ENCODE peak calls at places on chromosome 11, in ten cellular contexts. One of them, this sample, is unnamed.

GRCh38 chr11:8021920-8022319 is 34.8 kb downstream of the EIF3F start:
- DNase-seq in tibial nerve: no peak
- DNase-seq in adrenal gland: peak
- DNase-seq in fibroblast of pulmonary artery: no peak
- DNase-seq in hepatocyte: no peak
- DNase-seq in gastrocnemius medialis: no peak
- DNase-seq in fibroblast of mammary gland: no peak
- DNase-seq in astrocyte of the spinal cord: no peak
- DNase-seq in AG04449: no peak
- DNase-seq in GM12865: no peak
- DNase-seq in this sample: no peak

GRCh38 chr11:65425105-65425970 is 2.7 kb downstream of the NEAT1 start:
- DNase-seq in tibial nerve: no peak
- DNase-seq in adrenal gland: peak
- DNase-seq in fibroblast of pulmonary artery: peak
- DNase-seq in hepatocyte: no peak
- DNase-seq in gastrocnemius medialis: no peak
- DNase-seq in fibroblast of mammary gland: peak
- DNase-seq in astrocyte of the spinal cord: peak
- DNase-seq in AG04449: no peak
- DNase-seq in GM12865: peak
- DNase-seq in this sample: no peak

GRCh38 chr11:7511405-7511804 is 2.4 kb upstream of the PPFIBP2 start:
- DNase-seq in tibial nerve: peak
- DNase-seq in adrenal gland: peak
- DNase-seq in fibroblast of pulmonary artery: no peak
- DNase-seq in hepatocyte: peak
- DNase-seq in gastrocnemius medialis: peak
- DNase-seq in fibroblast of mammary gland: no peak
- DNase-seq in astrocyte of the spinal cord: no peak
- DNase-seq in AG04449: no peak
- DNase-seq in GM12865: no peak
- DNase-seq in this sample: no peak

GRCh38 chr11:10496296-10496936 is 41.4 kb downstream of the AMPD3 start:
- DNase-seq in tibial nerve: no peak
- DNase-seq in adrenal gland: peak
- DNase-seq in fibroblast of pulmonary artery: no peak
- DNase-seq in hepatocyte: no peak
- DNase-seq in gastrocnemius medialis: no peak
- DNase-seq in fibroblast of mammary gland: no peak
- DNase-seq in astrocyte of the spinal cord: no peak
- DNase-seq in AG04449: no peak
- DNase-seq in GM12865: no peak
- DNase-seq in this sample: no peak

GRCh38 chr11:46918087-46918751 is at the start of gene LRP4:
- DNase-seq in tibial nerve: no peak
- DNase-seq in adrenal gland: no peak
- DNase-seq in fibroblast of pulmonary artery: no peak
- DNase-seq in hepatocyte: peak
- DNase-seq in gastrocnemius medialis: no peak
- DNase-seq in fibroblast of mammary gland: no peak
- DNase-seq in astrocyte of the spinal cord: no peak
- DNase-seq in AG04449: no peak
- DNase-seq in GM12865: peak
- DNase-seq in this sample: no peak

GRCh38 chr11:64767344-64768299 is 7.8 kb upstream of the PYGM start:
- DNase-seq in tibial nerve: peak
- DNase-seq in adrenal gland: peak
- DNase-seq in fibroblast of pulmonary artery: peak
- DNase-seq in hepatocyte: peak
- DNase-seq in gastrocnemius medialis: no peak
- DNase-seq in fibroblast of mammary gland: peak
- DNase-seq in astrocyte of the spinal cord: peak
- DNase-seq in AG04449: no peak
- DNase-seq in GM12865: peak
- DNase-seq in this sample: peak

GRCh38 chr11:76391039-76391438 is 9.9 kb downstream of the GVQW3 start:
- DNase-seq in tibial nerve: no peak
- DNase-seq in adrenal gland: no peak
- DNase-seq in fibroblast of pulmonary artery: no peak
- DNase-seq in hepatocyte: no peak
- DNase-seq in gastrocnemius medialis: no peak
- DNase-seq in fibroblast of mammary gland: no peak
- DNase-seq in astrocyte of the spinal cord: peak
- DNase-seq in AG04449: no peak
- DNase-seq in GM12865: no peak
- DNase-seq in this sample: no peak

GRCh38 chr11:116696381-116696941 is 76.3 kb downstream of the BUD13 start:
- DNase-seq in tibial nerve: no peak
- DNase-seq in adrenal gland: peak
- DNase-seq in fibroblast of pulmonary artery: no peak
- DNase-seq in hepatocyte: no peak
- DNase-seq in gastrocnemius medialis: no peak
- DNase-seq in fibroblast of mammary gland: peak
- DNase-seq in astrocyte of the spinal cord: peak
- DNase-seq in AG04449: no peak
- DNase-seq in GM12865: no peak
- DNase-seq in this sample: no peak

GRCh38 chr11:69071086-69071800 is 22.5 kb downstream of the TPCN2 start:
- DNase-seq in tibial nerve: no peak
- DNase-seq in adrenal gland: no peak
- DNase-seq in fibroblast of pulmonary artery: no peak
- DNase-seq in hepatocyte: no peak
- DNase-seq in gastrocnemius medialis: no peak
- DNase-seq in fibroblast of mammary gland: no peak
- DNase-seq in astrocyte of the spinal cord: no peak
- DNase-seq in AG04449: no peak
- DNase-seq in GM12865: no peak
- DNase-seq in this sample: no peak

GRCh38 chr11:3120071-3120792 is 44.9 kb downstream of the OSBPL5 start:
- DNase-seq in tibial nerve: peak
- DNase-seq in adrenal gland: no peak
- DNase-seq in fibroblast of pulmonary artery: no peak
- DNase-seq in hepatocyte: no peak
- DNase-seq in gastrocnemius medialis: no peak
- DNase-seq in fibroblast of mammary gland: no peak
- DNase-seq in astrocyte of the spinal cord: no peak
- DNase-seq in AG04449: no peak
- DNase-seq in GM12865: no peak
- DNase-seq in this sample: no peak

GRCh38 chr11:119889111-119889510 is 160.1 kb upstream of the NECTIN1 start:
- DNase-seq in tibial nerve: no peak
- DNase-seq in adrenal gland: no peak
- DNase-seq in fibroblast of pulmonary artery: no peak
- DNase-seq in hepatocyte: no peak
- DNase-seq in gastrocnemius medialis: no peak
- DNase-seq in fibroblast of mammary gland: no peak
- DNase-seq in astrocyte of the spinal cord: no peak
- DNase-seq in AG04449: no peak
- DNase-seq in GM12865: no peak
- DNase-seq in this sample: no peak

GRCh38 chr11:119885067-119885466 is 156.1 kb upstream of the NECTIN1 start:
- DNase-seq in tibial nerve: no peak
- DNase-seq in adrenal gland: no peak
- DNase-seq in fibroblast of pulmonary artery: no peak
- DNase-seq in hepatocyte: no peak
- DNase-seq in gastrocnemius medialis: no peak
- DNase-seq in fibroblast of mammary gland: no peak
- DNase-seq in astrocyte of the spinal cord: no peak
- DNase-seq in AG04449: no peak
- DNase-seq in GM12865: no peak
- DNase-seq in this sample: no peak

GRCh38 chr11:119886667-119887230 is 157.7 kb upstream of the NECTIN1 start:
- DNase-seq in tibial nerve: no peak
- DNase-seq in adrenal gland: no peak
- DNase-seq in fibroblast of pulmonary artery: no peak
- DNase-seq in hepatocyte: no peak
- DNase-seq in gastrocnemius medialis: no peak
- DNase-seq in fibroblast of mammary gland: no peak
- DNase-seq in astrocyte of the spinal cord: no peak
- DNase-seq in AG04449: no peak
- DNase-seq in GM12865: no peak
- DNase-seq in this sample: no peak

GRCh38 chr11:119888119-119888518 is 159.1 kb upstream of the NECTIN1 start:
- DNase-seq in tibial nerve: no peak
- DNase-seq in adrenal gland: no peak
- DNase-seq in fibroblast of pulmonary artery: no peak
- DNase-seq in hepatocyte: no peak
- DNase-seq in gastrocnemius medialis: no peak
- DNase-seq in fibroblast of mammary gland: no peak
- DNase-seq in astrocyte of the spinal cord: no peak
- DNase-seq in AG04449: no peak
- DNase-seq in GM12865: no peak
- DNase-seq in this sample: no peak

DNA sequence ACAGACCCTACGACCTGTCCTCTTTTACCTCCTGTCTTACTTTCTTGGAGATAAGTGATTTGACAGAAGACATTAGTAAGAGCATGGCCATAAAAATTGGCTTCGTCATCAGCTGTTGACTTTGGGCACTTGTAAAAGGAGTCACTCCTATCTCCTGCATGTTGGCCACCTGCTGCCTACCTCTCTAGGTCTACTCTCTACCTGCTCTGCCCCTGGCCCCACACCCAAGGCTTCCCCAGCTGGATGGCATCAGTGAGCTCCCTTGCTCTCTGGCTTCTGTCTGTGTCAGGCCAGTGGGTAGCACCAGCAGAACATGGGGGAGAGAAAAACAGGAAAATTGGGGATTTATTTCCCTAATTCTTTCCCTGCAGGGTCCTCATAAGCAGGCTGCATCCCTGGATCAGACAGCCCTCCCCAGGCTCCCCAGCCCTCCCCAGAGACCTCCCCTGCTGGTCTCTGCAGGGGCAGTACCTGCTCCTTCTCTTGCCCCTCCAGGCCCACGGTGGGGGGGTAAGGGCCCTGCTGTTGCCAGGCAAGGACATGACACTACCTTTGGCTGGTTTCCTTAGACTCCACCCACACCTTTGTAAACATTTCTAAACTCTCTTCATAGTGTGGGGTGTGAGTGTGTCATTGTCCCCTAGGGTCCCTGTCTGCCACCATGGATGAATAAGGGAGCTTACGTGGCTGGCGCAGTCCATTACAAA is 157.0 kb upstream of the NECTIN1 start:
- DNase-seq in tibial nerve: no peak
- DNase-seq in adrenal gland: no peak
- DNase-seq in fibroblast of pulmonary artery: no peak
- DNase-seq in hepatocyte: no peak
- DNase-seq in gastrocnemius medialis: no peak
- DNase-seq in fibroblast of mammary gland: no peak
- DNase-seq in astrocyte of the spinal cord: no peak
- DNase-seq in AG04449: no peak
- DNase-seq in GM12865: no peak
- DNase-seq in this sample: no peak
- H3K4me3 ChIP-seq in tibial nerve: no peak
- H3K4me3 ChIP-seq in adrenal gland: no peak
- H3K4me3 ChIP-seq in fibroblast of pulmonary artery: no peak
- H3K4me3 ChIP-seq in hepatocyte: no peak
- H3K4me3 ChIP-seq in gastrocnemius medialis: no peak
- H3K4me3 ChIP-seq in fibroblast of mammary gland: no peak
- H3K4me3 ChIP-seq in astrocyte of the spinal cord: no peak
- H3K4me3 ChIP-seq in AG04449: no peak
- H3K4me3 ChIP-seq in GM12865: no peak
- H3K4me3 ChIP-seq in this sample: no peak

DNA sequence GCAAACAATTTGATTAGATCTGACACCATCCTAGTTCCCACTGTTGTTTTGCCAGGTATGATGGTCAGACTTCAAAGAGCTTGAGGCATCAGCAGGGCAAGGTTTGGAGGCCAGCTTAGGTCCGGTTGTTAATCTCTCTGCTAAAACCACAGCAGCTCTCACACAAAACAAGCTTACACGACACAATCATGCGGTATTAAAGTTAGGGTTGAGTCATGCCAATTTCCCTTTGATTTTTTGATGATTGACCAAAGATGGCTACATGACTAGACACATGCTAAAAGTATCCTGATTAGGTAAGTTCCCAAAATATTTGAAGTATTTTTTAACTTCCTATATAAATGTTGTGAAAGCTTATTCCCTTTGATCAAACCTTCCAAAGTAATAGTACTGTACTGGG is 145.9 kb downstream of the ELP4 start:
- DNase-seq in tibial nerve: no peak
- DNase-seq in adrenal gland: no peak
- DNase-seq in fibroblast of pulmonary artery: peak
- DNase-seq in hepatocyte: no peak
- DNase-seq in gastrocnemius medialis: no peak
- DNase-seq in fibroblast of mammary gland: peak
- DNase-seq in astrocyte of the spinal cord: peak
- DNase-seq in AG04449: peak
- DNase-seq in GM12865: no peak
- DNase-seq in this sample: peak
- TF ChIP-seq CTCF in tibial nerve: no peak
- TF ChIP-seq CTCF in adrenal gland: no peak
- TF ChIP-seq CTCF in fibroblast of pulmonary artery: no peak
- TF ChIP-seq CTCF in hepatocyte: no peak
- TF ChIP-seq CTCF in gastrocnemius medialis: no peak
- TF ChIP-seq CTCF in fibroblast of mammary gland: no peak
- TF ChIP-seq CTCF in astrocyte of the spinal cord: no peak
- TF ChIP-seq CTCF in AG04449: no peak
- TF ChIP-seq CTCF in GM12865: no peak
- TF ChIP-seq CTCF in this sample: no peak

GRCh38 chr11:112785104-112785503 is 176.1 kb upstream of the NCAM1 start:
- DNase-seq in tibial nerve: no peak
- DNase-seq in adrenal gland: peak
- DNase-seq in fibroblast of pulmonary artery: peak
- DNase-seq in hepatocyte: no peak
- DNase-seq in gastrocnemius medialis: no peak
- DNase-seq in fibroblast of mammary gland: peak
- DNase-seq in astrocyte of the spinal cord: peak
- DNase-seq in AG04449: no peak
- DNase-seq in GM12865: no peak
- DNase-seq in this sample: peak
- H3K4me3 ChIP-seq in tibial nerve: no peak
- H3K4me3 ChIP-seq in adrenal gland: no peak
- H3K4me3 ChIP-seq in fibroblast of pulmonary artery: peak
- H3K4me3 ChIP-seq in hepatocyte: no peak
- H3K4me3 ChIP-seq in gastrocnemius medialis: no peak
- H3K4me3 ChIP-seq in fibroblast of mammary gland: no peak
- H3K4me3 ChIP-seq in astrocyte of the spinal cord: no peak
- H3K4me3 ChIP-seq in AG04449: no peak
- H3K4me3 ChIP-seq in GM12865: no peak
- H3K4me3 ChIP-seq in this sample: no peak

GRCh38 chr11:62077136-62077535 is 46.7 kb upstream of the INCENP start:
- DNase-seq in tibial nerve: no peak
- DNase-seq in adrenal gland: no peak
- DNase-seq in fibroblast of pulmonary artery: no peak
- DNase-seq in hepatocyte: no peak
- DNase-seq in gastrocnemius medialis: no peak
- DNase-seq in fibroblast of mammary gland: peak
- DNase-seq in astrocyte of the spinal cord: no peak
- DNase-seq in AG04449: no peak
- DNase-seq in GM12865: no peak
- DNase-seq in this sample: no peak

GRCh38 chr11:62081378-62082291 is 42.2 kb upstream of the INCENP start:
- DNase-seq in tibial nerve: peak
- DNase-seq in adrenal gland: peak
- DNase-seq in fibroblast of pulmonary artery: peak
- DNase-seq in hepatocyte: peak
- DNase-seq in gastrocnemius medialis: peak
- DNase-seq in fibroblast of mammary gland: peak
- DNase-seq in astrocyte of the spinal cord: peak
- DNase-seq in AG04449: no peak
- DNase-seq in GM12865: peak
- DNase-seq in this sample: peak

GRCh38 chr11:62087694-62088093 is 36.1 kb upstream of the INCENP start:
- DNase-seq in tibial nerve: no peak
- DNase-seq in adrenal gland: no peak
- DNase-seq in fibroblast of pulmonary artery: no peak
- DNase-seq in hepatocyte: no peak
- DNase-seq in gastrocnemius medialis: no peak
- DNase-seq in fibroblast of mammary gland: no peak
- DNase-seq in astrocyte of the spinal cord: no peak
- DNase-seq in AG04449: no peak
- DNase-seq in GM12865: no peak
- DNase-seq in this sample: no peak

GRCh38 chr11:62082292-62082657 is 41.5 kb upstream of the INCENP start:
- DNase-seq in tibial nerve: no peak
- DNase-seq in adrenal gland: no peak
- DNase-seq in fibroblast of pulmonary artery: no peak
- DNase-seq in hepatocyte: no peak
- DNase-seq in gastrocnemius medialis: no peak
- DNase-seq in fibroblast of mammary gland: no peak
- DNase-seq in astrocyte of the spinal cord: no peak
- DNase-seq in AG04449: no peak
- DNase-seq in GM12865: no peak
- DNase-seq in this sample: no peak
- TF ChIP-seq CTCF in tibial nerve: no peak
- TF ChIP-seq CTCF in adrenal gland: no peak
- TF ChIP-seq CTCF in fibroblast of pulmonary artery: no peak
- TF ChIP-seq CTCF in hepatocyte: no peak
- TF ChIP-seq CTCF in gastrocnemius medialis: no peak
- TF ChIP-seq CTCF in fibroblast of mammary gland: no peak
- TF ChIP-seq CTCF in astrocyte of the spinal cord: no peak
- TF ChIP-seq CTCF in AG04449: no peak
- TF ChIP-seq CTCF in GM12865: no peak
- TF ChIP-seq CTCF in this sample: no peak